ENCODE peak calls at places on chromosomes 6 and 20, in four cellular contexts. One of them, this sample, is unnamed.
A peak's percentile ranks its signal among the peaks of the same experiment; 100 is the strongest.

GRCh38 chr20:12113468-12114371 is 196.0 kb downstream of the BTBD3 start:
- DNase-seq in AG20443: peak; percentile 69
- DNase-seq in GM10248: no peak
- DNase-seq in NCI-H82: no peak
- DNase-seq in this sample: no peak

GRCh38 chr20:56143759-56144158 is 104.8 kb upstream of the MC3R start:
- DNase-seq in AG20443: no peak
- DNase-seq in GM10248: no peak
- DNase-seq in NCI-H82: no peak
- DNase-seq in this sample: no peak

GRCh38 chr6:15444881-15445280 is 199.0 kb downstream of the JARID2 start:
- DNase-seq in AG20443: no peak
- DNase-seq in GM10248: no peak
- DNase-seq in NCI-H82: peak; percentile 94
- DNase-seq in this sample: no peak

GRCh38 chr20:2840967-2841531 is 504 bp downstream of the VPS16 start:
- DNase-seq in AG20443: peak; percentile 86
- DNase-seq in GM10248: peak; percentile 67
- DNase-seq in NCI-H82: peak; percentile 42
- DNase-seq in this sample: peak; percentile 67

GRCh38 chr20:50292324-50293243 is 102.0 kb downstream of the CEBPB start:
- DNase-seq in AG20443: peak; percentile 92
- DNase-seq in GM10248: no peak
- DNase-seq in NCI-H82: peak; percentile 33
- DNase-seq in this sample: no peak

GRCh38 chr6:168336967-168337366 is 17.4 kb upstream of the DACT2 start:
- DNase-seq in AG20443: no peak
- DNase-seq in GM10248: no peak
- DNase-seq in NCI-H82: no peak
- DNase-seq in this sample: no peak

GRCh38 chr6:1797801-1798200 is 188.1 kb downstream of the FOXC1 start:
- DNase-seq in AG20443: no peak
- DNase-seq in GM10248: no peak
- DNase-seq in NCI-H82: no peak
- DNase-seq in this sample: no peak

GRCh38 chr20:32052090-32052791 is at the start of gene HCK:
- DNase-seq in AG20443: peak; percentile 45
- DNase-seq in GM10248: peak; percentile 75
- DNase-seq in NCI-H82: peak; percentile 66
- DNase-seq in this sample: no peak

GRCh38 chr6:5051394-5051793 is 33.7 kb upstream of the PPP1R3G start:
- DNase-seq in AG20443: no peak
- DNase-seq in GM10248: no peak
- DNase-seq in NCI-H82: no peak
- DNase-seq in this sample: no peak

GRCh38 chr20:53309515-53309914 is 284.1 kb downstream of the ZNF217 start:
- DNase-seq in AG20443: no peak
- DNase-seq in GM10248: no peak
- DNase-seq in NCI-H82: no peak
- DNase-seq in this sample: no peak

GRCh38 chr6:141848029-141848890 is 284.5 kb upstream of the GJE1 start:
- DNase-seq in AG20443: no peak
- DNase-seq in GM10248: no peak
- DNase-seq in NCI-H82: no peak
- DNase-seq in this sample: no peak

GRCh38 chr6:37242042-37242428 is 15.5 kb upstream of the TBC1D22B start:
- DNase-seq in AG20443: no peak
- DNase-seq in GM10248: no peak
- DNase-seq in NCI-H82: no peak
- DNase-seq in this sample: no peak

GRCh38 chr20:24060851-24061590 is 72.4 kb upstream of the GGTLC1 start:
- DNase-seq in AG20443: no peak
- DNase-seq in GM10248: no peak
- DNase-seq in NCI-H82: no peak
- DNase-seq in this sample: no peak

GRCh38 chr6:19180348-19181073 is 656.7 kb upstream of the ID4 start:
- DNase-seq in AG20443: peak; percentile 88
- DNase-seq in GM10248: no peak
- DNase-seq in NCI-H82: no peak
- DNase-seq in this sample: no peak

GRCh38 chr20:52001999-52002666 is 189.4 kb downstream of the ZFP64 start:
- DNase-seq in AG20443: no peak
- DNase-seq in GM10248: no peak
- DNase-seq in NCI-H82: peak; percentile 62
- DNase-seq in this sample: peak; percentile 23

GRCh38 chr6:25842526-25842925 is 10.7 kb upstream of the SLC17A1 start:
- DNase-seq in AG20443: no peak
- DNase-seq in GM10248: no peak
- DNase-seq in NCI-H82: no peak
- DNase-seq in this sample: no peak

GRCh38 chr6:2973656-2974055 is 2.3 kb upstream of the SERPINB6 start:
- DNase-seq in AG20443: peak; percentile 64
- DNase-seq in GM10248: no peak
- DNase-seq in NCI-H82: no peak
- DNase-seq in this sample: no peak

GRCh38 chr6:18034798-18035202 is 47.4 kb upstream of the KIF13A start:
- DNase-seq in AG20443: no peak
- DNase-seq in GM10248: no peak
- DNase-seq in NCI-H82: no peak
- DNase-seq in this sample: no peak

GRCh38 chr20:45872626-45873025 is 8.4 kb upstream of the ZSWIM1 start:
- DNase-seq in AG20443: no peak
- DNase-seq in GM10248: no peak
- DNase-seq in NCI-H82: no peak
- DNase-seq in this sample: no peak

GRCh38 chr6:30915591-30915946 is 1.5 kb downstream of the VARS2 start:
- DNase-seq in AG20443: peak; percentile 86
- DNase-seq in GM10248: peak; percentile 84
- DNase-seq in NCI-H82: peak; percentile 73
- DNase-seq in this sample: peak; percentile 71

GRCh38 chr6:170096191-170096802 is 194.6 kb downstream of the DLL1 start:
- DNase-seq in AG20443: no peak
- DNase-seq in GM10248: no peak
- DNase-seq in NCI-H82: no peak
- DNase-seq in this sample: peak; percentile 38

GRCh38 chr20:46261456-46262253 is 46.6 kb downstream of the CDH22 start:
- DNase-seq in AG20443: no peak
- DNase-seq in GM10248: no peak
- DNase-seq in NCI-H82: no peak
- DNase-seq in this sample: no peak

GRCh38 chr20:49398401-49399144 is 83.9 kb downstream of the KCNB1 start:
- DNase-seq in AG20443: no peak
- DNase-seq in GM10248: no peak
- DNase-seq in NCI-H82: peak; percentile 29
- DNase-seq in this sample: peak; percentile 32

GRCh38 chr20:64216036-64216435 is 39.5 kb upstream of the PCMTD2 start:
- DNase-seq in AG20443: no peak
- DNase-seq in GM10248: no peak
- DNase-seq in NCI-H82: no peak
- DNase-seq in this sample: no peak

GRCh38 chr6:98835149-98836024 is 1.0 kb downstream of the POU3F2 start:
- DNase-seq in AG20443: no peak
- DNase-seq in GM10248: peak; percentile 20
- DNase-seq in NCI-H82: peak; percentile 62
- DNase-seq in this sample: no peak

GRCh38 chr6:14758421-14759043 is 487.3 kb upstream of the JARID2 start:
- DNase-seq in AG20443: no peak
- DNase-seq in GM10248: no peak
- DNase-seq in NCI-H82: no peak
- DNase-seq in this sample: no peak

GRCh38 chr6:32046450-32047083 is 8.4 kb downstream of the CYP21A2 start:
- DNase-seq in AG20443: peak; percentile 57
- DNase-seq in GM10248: no peak
- DNase-seq in NCI-H82: peak; percentile 29
- DNase-seq in this sample: no peak